ENCODE peak calls at places on chromosomes 6 and 20, in five cellular contexts. S is tibial artery, X is AG04449, Q is NCI-H510A, A is NCI-H446 treated with DMSO at 0.1 percent for 48 hours. D is an unnamed sample.

GRCh38 chr6:158047120-158047518 is 65.5 kb downstream of the SYNJ2 start:
- DNase-seq in X (no peak), Q (no peak), A (no peak), S (peak), D (no peak)

GRCh38 chr6:40183902-40184301 is 249.6 kb upstream of the MOCS1 start:
- DNase-seq in S (no peak), X (no peak), Q (no peak), A (no peak), D (no peak)

GRCh38 chr20:38171301-38172010 is 6.4 kb upstream of the TGM2 start:
- DNase-seq in Q (no peak), A (no peak), X (no peak), S (no peak), D (no peak)

GRCh38 chr6:102525336-102525735 is 1131.8 kb downstream of the GRIK2 start:
- DNase-seq in X (no peak), A (no peak), S (no peak), Q (no peak), D (no peak)

GRCh38 chr20:58651548-58651822 is 402 bp downstream of the STX16 start:
- DNase-seq in X (no peak), S (no peak), A (no peak), Q (no peak), D (no peak)

GRCh38 chr6:115214283-115214682 is 846.4 kb downstream of the FRK start:
- DNase-seq in A (no peak), X (no peak), S (no peak), Q (no peak), D (no peak)

GRCh38 chr6:143634486-143634885 is 43.3 kb upstream of the PHACTR2 start:
- DNase-seq in Q (no peak), S (no peak), A (no peak), X (no peak), D (no peak)

GRCh38 chr6:137832110-137832509 is 34.9 kb upstream of the TNFAIP3 start:
- DNase-seq in X (peak), Q (no peak), S (no peak), A (no peak), D (no peak)

GRCh38 chr6:132458887-132459604 is 53.9 kb downstream of the STX7 start:
- DNase-seq in X (no peak), A (no peak), Q (no peak), S (no peak), D (no peak)